ENCODE peak calls at places on chromosome 1, in seven cellular contexts. P, L, F, H, G, T and K are unnamed samples.

GRCh38 chr1:154272999-154273563 is 652 bp downstream of the HAX1 start:
- DNase-seq in P (no peak), L (no peak), F (no peak), H (no peak), G (no peak), T (no peak), K (no peak)

GRCh38 chr1:56908619-56909340 is 54.2 kb downstream of the C8A start:
- DNase-seq in P (no peak), L (peak), F (no peak), H (no peak), G (no peak), T (no peak), K (no peak)

GRCh38 chr1:37255111-37255795 is 219.1 kb upstream of the ZC3H12A start:
- DNase-seq in P (no peak), L (no peak), F (peak), H (no peak), G (no peak), T (no peak), K (peak)

GRCh38 chr1:50368179-50369007 is 54.9 kb downstream of the DMRTA2 start:
- DNase-seq in P (peak), L (no peak), F (peak), H (peak), G (peak), T (no peak), K (peak)

GRCh38 chr1:158932171-158932570 is 819 bp downstream of the PYHIN1 start:
- DNase-seq in P (no peak), L (no peak), F (no peak), H (no peak), G (no peak), T (no peak), K (no peak)

GRCh38 chr1:38699330-38700076 is 160.1 kb downstream of the RRAGC start:
- DNase-seq in P (no peak), L (no peak), F (no peak), H (no peak), G (no peak), T (peak), K (no peak)

GRCh38 chr1:96721053-96721381 is 567 bp upstream of the PTBP2 start:
- DNase-seq in P (no peak), L (no peak), F (no peak), H (no peak), G (no peak), T (no peak), K (no peak)

GRCh38 chr1:168110896-168111545 is 25.7 kb downstream of the GPR161 start:
- DNase-seq in P (no peak), L (no peak), F (no peak), H (peak), G (no peak), T (peak), K (no peak)

GRCh38 chr1:3266870-3267549 is 187.5 kb upstream of the ARHGEF16 start:
- DNase-seq in P (no peak), L (no peak), F (no peak), H (no peak), G (no peak), T (no peak), K (no peak)

GRCh38 chr1:202207292-202207691 is 13.7 kb downstream of the LGR6 start:
- DNase-seq in P (no peak), L (no peak), F (peak), H (no peak), G (no peak), T (no peak), K (no peak)

GRCh38 chr1:235996048-235996785 is 68.7 kb downstream of the NID1 start:
- DNase-seq in P (peak), L (no peak), F (no peak), H (no peak), G (no peak), T (no peak), K (no peak)

GRCh38 chr1:151156515-151156819 is at the start of gene TNFAIP8L2:
- DNase-seq in P (no peak), L (peak), F (no peak), H (no peak), G (peak), T (no peak), K (no peak)

GRCh38 chr1:34684246-34684645 is 70.6 kb upstream of the GJB5 start:
- DNase-seq in P (no peak), L (no peak), F (no peak), H (no peak), G (no peak), T (no peak), K (no peak)

GRCh38 chr1:95223110-95223509 is 10.9 kb upstream of the RWDD3 start:
- DNase-seq in P (no peak), L (no peak), F (no peak), H (no peak), G (no peak), T (no peak), K (no peak)

GRCh38 chr1:87294633-87295032 is 34.0 kb upstream of the LMO4 start:
- DNase-seq in P (no peak), L (no peak), F (no peak), H (no peak), G (no peak), T (no peak), K (no peak)

GRCh38 chr1:48127735-48128685 is 94.5 kb upstream of the SLC5A9 start:
- DNase-seq in P (no peak), L (no peak), F (no peak), H (no peak), G (no peak), T (no peak), K (no peak)

GRCh38 chr1:222622765-222623164 is 4.9 kb downstream of the MIA3 start:
- DNase-seq in P (no peak), L (no peak), F (no peak), H (no peak), G (no peak), T (no peak), K (no peak)

GRCh38 chr1:50923564-50923963 is 36.5 kb downstream of the FAF1 start:
- DNase-seq in P (no peak), L (no peak), F (no peak), H (no peak), G (no peak), T (no peak), K (no peak)

GRCh38 chr1:54081306-54082270 is 28.2 kb downstream of the TCEANC2 start:
- DNase-seq in P (peak), L (peak), F (peak), H (peak), G (peak), T (no peak), K (peak)

GRCh38 chr1:160819186-160819585 is 23.2 kb downstream of the LY9 start:
- DNase-seq in P (no peak), L (no peak), F (no peak), H (no peak), G (no peak), T (peak), K (no peak)

GRCh38 chr1:51583532-51583931 is 33.4 kb upstream of the OSBPL9 start:
- DNase-seq in P (no peak), L (no peak), F (no peak), H (no peak), G (no peak), T (no peak), K (no peak)

GRCh38 chr1:162189345-162189744 is 119.9 kb downstream of the NOS1AP start:
- DNase-seq in P (no peak), L (no peak), F (no peak), H (no peak), G (no peak), T (no peak), K (no peak)
- TF ChIP-seq POLR2AphosphoS5 in P (no peak), L (no peak), F (no peak), H (no peak), G (no peak), T (no peak), K (no peak)

DNA sequence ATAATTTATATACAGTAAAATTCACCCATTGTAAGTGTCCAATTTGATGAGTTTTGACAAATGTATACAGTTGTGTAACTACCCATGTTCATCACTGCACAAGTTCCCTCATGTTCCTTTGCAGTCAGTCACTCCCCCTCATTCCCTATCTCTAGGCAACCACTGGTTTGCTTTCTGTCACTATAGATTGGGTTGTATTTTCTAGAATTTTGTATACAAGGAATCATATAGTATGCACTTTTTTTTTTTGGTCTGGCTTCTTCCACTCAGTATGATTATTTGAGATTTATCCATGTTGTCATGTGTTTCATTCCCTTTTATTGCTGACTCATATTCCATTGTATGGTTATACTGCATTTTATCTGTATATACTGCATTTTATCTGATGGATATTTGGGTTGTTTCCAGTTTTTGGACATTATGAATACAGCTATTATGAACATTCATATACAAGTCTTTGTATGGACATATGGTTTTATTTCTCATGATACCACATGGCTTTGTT is 4.1 kb downstream of the RPS6KC1 start:
- DNase-seq in P (no peak), L (peak), F (peak), H (no peak), G (no peak), T (no peak), K (no peak)
- TF ChIP-seq POLR2AphosphoS5 in P (no peak), L (no peak), F (no peak), H (no peak), G (no peak), T (no peak), K (no peak)

DNA sequence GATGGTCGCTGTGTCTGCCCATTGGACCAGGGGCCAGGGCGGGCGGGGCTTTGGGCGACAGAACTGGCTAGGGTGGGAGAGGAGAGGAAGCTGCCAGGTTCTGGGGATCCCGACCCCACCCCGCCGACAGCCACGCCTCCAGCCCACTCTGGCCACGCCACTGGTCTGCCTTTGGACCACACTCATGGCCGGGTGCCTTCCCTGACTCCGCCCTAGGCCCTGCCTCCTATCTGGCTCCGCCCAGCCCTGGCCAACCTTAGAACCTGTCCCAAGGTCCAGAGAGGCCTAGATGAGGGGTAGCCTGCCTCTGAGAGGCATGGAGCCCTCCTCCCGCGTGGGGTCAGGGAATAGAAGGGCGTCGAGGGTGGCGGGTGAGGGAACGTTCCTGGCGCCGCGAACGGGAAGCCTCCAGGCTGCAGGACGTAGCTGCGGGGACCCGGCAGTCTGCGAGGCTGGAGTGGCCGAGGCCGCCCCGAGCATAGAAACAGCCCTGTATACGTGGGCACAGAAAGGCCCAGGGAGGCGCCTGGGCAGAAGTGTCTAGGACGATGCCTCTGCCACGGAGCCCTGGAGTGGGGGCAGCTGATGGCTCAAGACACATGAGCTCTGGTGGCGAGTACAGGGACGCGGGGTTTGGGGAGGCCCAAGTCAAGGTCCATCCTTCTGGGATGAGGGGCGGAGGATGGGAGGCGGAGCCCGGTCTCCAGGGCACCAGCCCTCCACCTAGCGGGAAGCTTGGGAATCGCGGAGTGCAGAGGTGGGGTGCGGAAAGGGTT is 11.5 kb upstream of the COL16A1 start:
- DNase-seq in P (peak), L (no peak), F (peak), H (peak), G (peak), T (peak), K (no peak)
- TF ChIP-seq POLR2AphosphoS5 in P (no peak), L (no peak), F (peak), H (no peak), G (peak), T (peak), K (no peak)

GRCh38 chr1:116532698-116533424 is 38.0 kb downstream of the CD58 start:
- DNase-seq in P (no peak), L (no peak), F (no peak), H (no peak), G (no peak), T (no peak), K (no peak)
- TF ChIP-seq POLR2AphosphoS5 in P (peak), L (no peak), F (no peak), H (no peak), G (no peak), T (no peak), K (peak)

DNA sequence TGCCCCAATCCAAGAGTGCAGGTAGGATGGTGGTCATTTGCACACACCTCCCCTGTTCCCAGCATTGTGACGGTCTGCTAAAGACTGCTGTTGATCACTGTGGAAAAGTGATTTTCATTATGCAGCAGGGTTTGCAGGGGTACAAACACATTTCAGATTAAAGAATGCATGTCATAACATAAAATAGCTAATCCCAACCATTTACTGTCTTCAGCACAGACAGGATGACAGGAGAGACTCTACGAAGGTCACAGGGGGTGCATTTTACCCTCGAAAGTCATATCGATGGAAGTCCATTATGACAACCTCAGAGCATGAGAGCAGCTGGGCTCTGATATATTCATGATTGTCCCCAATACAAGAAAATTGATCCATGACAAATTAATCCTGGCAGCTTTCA is 302.6 kb downstream of the AJAP1 start:
- DNase-seq in P (no peak), L (no peak), F (no peak), H (no peak), G (no peak), T (no peak), K (no peak)
- TF ChIP-seq POLR2AphosphoS5 in P (no peak), L (no peak), F (no peak), H (no peak), G (no peak), T (no peak), K (no peak)